ENCODE peak calls at places on chromosomes 5 and 9, in four cellular contexts. K, F, P and L are unnamed samples.

GRCh38 chr9:133954862-133955529 is 37.1 kb downstream of the VAV2 start:
- DNase-seq in F (no peak), P (no peak), K (no peak), L (no peak)

GRCh38 chr5:114319821-114320220 is 42.0 kb upstream of the KCNN2 start:
- DNase-seq in K (no peak), P (no peak), F (no peak), L (no peak)

GRCh38 chr5:173733065-173733824 is 116.8 kb upstream of the BOD1 start:
- DNase-seq in F (peak), P (no peak), K (no peak), L (no peak)

GRCh38 chr9:75775173-75775572 is 115.3 kb upstream of the PCSK5 start:
- DNase-seq in F (no peak), K (no peak), P (no peak), L (no peak)

GRCh38 chr9:69758981-69759477 is 782 bp downstream of the PTAR1 start:
- DNase-seq in K (no peak), P (peak), F (no peak), L (peak)

GRCh38 chr5:172749076-172749475 is 21.9 kb downstream of the DUSP1 start:
- DNase-seq in P (no peak), F (no peak), K (no peak), L (no peak)

GRCh38 chr5:141992349-141992963 is 20.4 kb downstream of the GNPDA1 start:
- DNase-seq in P (peak), K (peak), F (no peak), L (no peak)

GRCh38 chr9:129938291-129938979 is 103.2 kb downstream of the USP20 start:
- DNase-seq in K (no peak), F (no peak), P (no peak), L (no peak)

GRCh38 chr5:135433626-135434426 is 13.3 kb downstream of the DCANP1 start:
- DNase-seq in P (no peak), K (no peak), F (no peak), L (no peak)

GRCh38 chr5:60339691-60340191 is 360.2 kb downstream of the DEPDC1B start:
- DNase-seq in P (no peak), F (peak), K (no peak), L (peak)

GRCh38 chr9:70576121-70576520 is 161.7 kb upstream of the KLF9 start:
- DNase-seq in P (no peak), K (no peak), F (no peak), L (no peak)

GRCh38 chr5:74631088-74631960 is 9.2 kb downstream of the ENC1 start:
- DNase-seq in F (no peak), P (peak), K (no peak), L (no peak)

GRCh38 chr5:17118631-17119030 is 98.8 kb upstream of the BASP1 start:
- DNase-seq in K (no peak), P (peak), F (peak), L (peak)

GRCh38 chr9:123338710-123339665 is 17.0 kb upstream of the CRB2 start:
- DNase-seq in P (no peak), K (peak), F (peak), L (no peak)

GRCh38 chr9:93137362-93137761 is 3.3 kb upstream of the NINJ1 start:
- DNase-seq in P (no peak), K (no peak), F (no peak), L (no peak)

GRCh38 chr5:68007446-68007845 is 208.1 kb upstream of the PIK3R1 start:
- DNase-seq in P (no peak), K (no peak), F (no peak), L (no peak)

GRCh38 chr5:102090770-102091169 is 205.3 kb downstream of the SLCO4C1 start:
- DNase-seq in F (no peak), K (no peak), P (peak), L (no peak)

GRCh38 chr9:16099901-16100300 is 547.1 kb downstream of the CCDC171 start:
- DNase-seq in K (no peak), P (no peak), F (no peak), L (no peak)

GRCh38 chr9:98326402-98327248 is 71.2 kb upstream of the TBC1D2 start:
- DNase-seq in F (no peak), P (no peak), K (no peak), L (no peak)

GRCh38 chr5:32325067-32325466 is 12.3 kb upstream of the MTMR12 start:
- DNase-seq in K (no peak), F (no peak), P (no peak), L (no peak)

GRCh38 chr9:134852906-134853654 is 27.5 kb upstream of the FCN2 start:
- DNase-seq in P (no peak), K (no peak), F (no peak), L (no peak)

GRCh38 chr5:139705191-139705590 is 57.0 kb downstream of the CXXC5 start:
- DNase-seq in K (no peak), P (no peak), F (no peak), L (no peak)

GRCh38 chr5:72241346-72242003 is 78.6 kb downstream of the MRPS27 start:
- DNase-seq in F (peak), K (no peak), P (no peak), L (peak)

GRCh38 chr5:150523472-150524350 is 15.8 kb downstream of the NDST1 start:
- DNase-seq in F (no peak), K (no peak), P (peak), L (peak)

GRCh38 chr9:109399258-109399767 is 78.5 kb upstream of the EPB41L4B start:
- DNase-seq in K (no peak), F (no peak), P (no peak), L (no peak)

GRCh38 chr5:1050449-1051365 is 42.1 kb downstream of the NKD2 start:
- DNase-seq in P (no peak), K (no peak), F (no peak), L (no peak)